ENCODE peak calls at places on chromosomes 6 and 20, in six cellular contexts. Q is WTC11, A is HEK293T, K is HCT116, P is GM12878, H is K562. E is an unnamed sample.

GRCh38 chr20:46007671-46008070 is 1.0 kb upstream of the MMP9 start:
- DNase-seq in P (no peak), A (no peak), Q (no peak), H (no peak), K (no peak), E (no peak)

GRCh38 chr6:108091288-108091687 is 16.7 kb upstream of the OSTM1 start:
- DNase-seq in Q (no peak), H (no peak), A (no peak), P (no peak), K (no peak), E (no peak)

GRCh38 chr20:43662943-43663655 is 3.8 kb upstream of the MYBL2 start:
- DNase-seq in K (no peak), A (no peak), H (no peak), Q (no peak), P (no peak), E (no peak)

GRCh38 chr6:20472748-20473147 is 61.5 kb upstream of the CDKAL1 start:
- DNase-seq in A (no peak), P (no peak), H (no peak), Q (no peak), K (no peak), E (no peak)

GRCh38 chr6:153031335-153031955 is 28.9 kb upstream of the MTRF1L start:
- DNase-seq in P (no peak), H (no peak), A (no peak), Q (no peak), K (no peak), E (no peak)

GRCh38 chr6:117275205-117275604 is 9.8 kb downstream of the VGLL2 start:
- DNase-seq in H (no peak), P (no peak), Q (no peak), K (no peak), A (no peak), E (no peak)

GRCh38 chr6:34115396-34116314 is 30.2 kb downstream of the GRM4 start:
- DNase-seq in Q (peak), H (peak), K (no peak), A (peak), P (no peak), E (no peak)

GRCh38 chr20:23550227-23550626 is 18.1 kb downstream of the CST9L start:
- DNase-seq in K (no peak), Q (no peak), H (no peak), A (no peak), P (no peak), E (no peak)

GRCh38 chr6:112502348-112503130 is 155.4 kb downstream of the RFPL4B start:
- DNase-seq in K (no peak), P (no peak), Q (no peak), H (no peak), A (peak), E (no peak)

GRCh38 chr6:158668707-158669103 is 18.9 kb downstream of the SYTL3 start:
- DNase-seq in P (no peak), K (no peak), H (no peak), Q (no peak), A (no peak), E (no peak)

GRCh38 chr6:38688579-38689087 is 14.3 kb downstream of the GLO1 start:
- DNase-seq in P (peak), K (no peak), H (no peak), Q (peak), A (no peak), E (peak)

GRCh38 chr20:59001449-59002171 is 5.4 kb downstream of the CTSZ start:
- DNase-seq in A (no peak), H (no peak), Q (no peak), P (no peak), K (no peak), E (no peak)

GRCh38 chr20:51752343-51752951 is 15.7 kb downstream of the ATP9A start:
- DNase-seq in Q (no peak), A (no peak), H (no peak), K (no peak), P (no peak), E (peak)

GRCh38 chr6:67736816-67737215 is 898.3 kb upstream of the ADGRB3 start:
- DNase-seq in Q (no peak), K (no peak), P (no peak), A (no peak), H (no peak), E (no peak)

GRCh38 chr20:5827861-5828260 is 77.7 kb downstream of the SHLD1 start:
- DNase-seq in Q (no peak), H (no peak), P (no peak), K (no peak), A (no peak), E (no peak)

GRCh38 chr6:144013486-144013909 is 5.4 kb upstream of the PLAGL1 start:
- DNase-seq in A (peak), H (peak), K (peak), Q (peak), P (no peak), E (peak)

GRCh38 chr6:42239736-42240375 is 22.2 kb upstream of the MRPS10 start:
- DNase-seq in P (no peak), H (no peak), Q (no peak), K (no peak), A (no peak), E (no peak)

GRCh38 chr6:3281669-3282460 is 23.1 kb downstream of the PSMG4 start:
- DNase-seq in H (no peak), A (no peak), Q (peak), K (no peak), P (no peak), E (no peak)

GRCh38 chr20:50826121-50826520 is 31.3 kb downstream of the BCAS4 start:
- DNase-seq in A (no peak), P (no peak), H (no peak), K (no peak), Q (no peak), E (no peak)

GRCh38 chr6:131062245-131063027 is 609 bp downstream of the EPB41L2 start:
- DNase-seq in H (peak), A (peak), K (no peak), P (no peak), Q (peak), E (no peak)

GRCh38 chr20:25570148-25570530 is 15.2 kb downstream of the NINL start:
- DNase-seq in P (no peak), Q (no peak), H (no peak), K (no peak), A (no peak), E (no peak)

GRCh38 chr20:63835031-63835858 is 4.2 kb upstream of the ZBTB46 start:
- DNase-seq in A (peak), H (peak), K (peak), Q (peak), P (no peak), E (peak)

GRCh38 chr20:54093423-54094267 is 23.3 kb upstream of the BCAS1 start:
- DNase-seq in Q (no peak), A (no peak), K (no peak), H (no peak), P (no peak), E (no peak)

DNA sequence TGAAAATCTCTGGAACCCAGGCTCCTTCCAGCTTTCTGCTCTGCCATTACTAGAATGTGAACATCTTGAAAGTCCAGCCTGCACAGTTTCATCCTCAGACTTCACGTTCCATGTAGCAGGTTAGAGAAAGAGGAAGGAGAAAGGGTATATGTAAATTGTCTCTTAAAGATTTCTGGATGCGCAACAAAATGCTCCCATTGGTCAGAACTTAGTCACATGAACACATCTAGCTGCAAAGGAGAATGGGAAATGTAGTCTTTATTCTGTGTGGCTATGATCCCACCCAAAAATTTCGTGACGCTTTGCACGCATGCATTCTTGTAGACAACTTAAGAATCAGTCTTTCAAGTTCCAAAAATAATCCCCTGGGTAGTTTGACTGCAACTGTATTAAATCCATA is 46.4 kb upstream of the CHD6 start:
- DNase-seq in H (peak), P (peak), Q (no peak), A (peak), K (peak), E (peak)
- TF ChIP-seq SP1 in H (no peak), P (no peak), Q (no peak), A (no peak), K (peak), E (no peak)

GRCh38 chr6:128158496-128158895 is 257.6 kb upstream of the THEMIS start:
- DNase-seq in H (no peak), P (no peak), K (no peak), A (no peak), Q (no peak), E (no peak)
- TF ChIP-seq SP1 in H (no peak), P (no peak), K (no peak), A (no peak), Q (no peak), E (no peak)

DNA sequence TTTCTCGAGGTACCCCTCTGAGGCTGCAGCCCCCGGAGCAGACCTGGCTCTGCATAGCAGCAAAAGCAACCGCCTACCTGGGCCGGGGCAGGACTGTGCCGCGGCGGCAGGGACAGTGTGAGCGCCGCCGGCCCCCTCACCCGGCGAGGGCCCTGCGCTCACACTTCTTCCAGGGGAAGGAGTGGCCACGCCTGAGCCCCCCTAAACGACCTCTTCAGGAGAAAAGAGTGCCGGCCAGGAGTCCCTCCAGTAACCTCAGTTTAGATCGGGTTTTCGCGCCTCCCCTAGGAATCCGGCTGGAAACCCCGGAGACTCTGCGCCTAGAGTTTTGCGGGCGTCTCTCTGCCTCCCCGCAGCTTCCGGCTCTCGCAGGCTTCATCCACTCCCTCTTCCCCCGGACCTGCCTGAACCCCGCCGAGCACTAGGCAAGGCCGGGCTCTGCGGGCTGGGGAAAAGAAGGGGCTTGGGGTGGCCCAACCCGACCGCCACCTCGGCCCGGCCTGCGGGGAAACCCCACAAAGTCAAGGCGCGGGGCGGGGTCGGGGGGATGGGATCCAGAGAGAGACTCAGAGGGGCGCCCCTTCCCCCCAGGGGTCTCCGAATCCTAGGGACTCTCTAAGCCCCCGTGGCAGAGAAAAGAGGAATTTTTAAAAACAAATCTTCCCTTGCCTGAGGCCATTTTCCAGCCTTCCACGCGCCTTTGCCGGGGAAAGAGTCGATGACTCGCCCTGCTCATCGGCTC is 558 bp downstream of the LINC00237 start:
- DNase-seq in P (no peak), Q (peak), H (no peak), K (no peak), A (no peak), E (no peak)
- TF ChIP-seq SP1 in P (no peak), Q (no peak), H (no peak), K (no peak), A (no peak), E (no peak)

GRCh38 chr6:161379828-161380598 is 106.2 kb upstream of the AGPAT4 start:
- DNase-seq in A (no peak), Q (no peak), H (peak), P (no peak), K (no peak), E (no peak)
- TF ChIP-seq SP1 in A (no peak), Q (no peak), H (no peak), P (no peak), K (no peak), E (no peak)

E was measured in HepG2.